ENCODE peak calls at places on chromosomes 12 and 14, in seven cellular contexts. One of them, this sample, is unnamed.

GRCh38 chr12:13610280-13610679 is 371.1 kb downstream of the GRIN2B start:
- DNase-seq in fibroblast of lung: no peak
- DNase-seq in occipital lobe: no peak
- DNase-seq in iPS-NIHi11: no peak
- DNase-seq in stimulated activated CD4-positive, alpha-beta T cell treated with anti-CD3 and anti-CD28 coated beads, Interleukin-1b, Interleukin-23, amount 100 ng/mL, for 24 hours: no peak
- DNase-seq in AG09309: no peak
- DNase-seq in Kasumi-1: no peak
- DNase-seq in this sample: no peak

GRCh38 chr14:23561873-23562821 is 5.4 kb downstream of the AP1G2 start:
- DNase-seq in fibroblast of lung: peak; percentile 37
- DNase-seq in occipital lobe: no peak
- DNase-seq in iPS-NIHi11: no peak
- DNase-seq in stimulated activated CD4-positive, alpha-beta T cell treated with anti-CD3 and anti-CD28 coated beads, Interleukin-1b, Interleukin-23, amount 100 ng/mL, for 24 hours: no peak
- DNase-seq in AG09309: no peak
- DNase-seq in Kasumi-1: no peak
- DNase-seq in this sample: peak; percentile 44

GRCh38 chr14:53226553-53226952 is 73.4 kb upstream of the DDHD1 start:
- DNase-seq in fibroblast of lung: peak; percentile 65
- DNase-seq in occipital lobe: no peak
- DNase-seq in iPS-NIHi11: no peak
- DNase-seq in stimulated activated CD4-positive, alpha-beta T cell treated with anti-CD3 and anti-CD28 coated beads, Interleukin-1b, Interleukin-23, amount 100 ng/mL, for 24 hours: no peak
- DNase-seq in AG09309: no peak
- DNase-seq in Kasumi-1: no peak
- DNase-seq in this sample: no peak

GRCh38 chr12:50017653-50018052 is 7.6 kb downstream of the RACGAP1 start:
- DNase-seq in fibroblast of lung: peak; percentile 93
- DNase-seq in occipital lobe: no peak
- DNase-seq in iPS-NIHi11: no peak
- DNase-seq in stimulated activated CD4-positive, alpha-beta T cell treated with anti-CD3 and anti-CD28 coated beads, Interleukin-1b, Interleukin-23, amount 100 ng/mL, for 24 hours: no peak
- DNase-seq in AG09309: peak; percentile 52
- DNase-seq in Kasumi-1: no peak
- DNase-seq in this sample: no peak

GRCh38 chr12:1805441-1806081 is 14.8 kb upstream of the LRTM2 start:
- DNase-seq in fibroblast of lung: no peak
- DNase-seq in occipital lobe: no peak
- DNase-seq in iPS-NIHi11: no peak
- DNase-seq in stimulated activated CD4-positive, alpha-beta T cell treated with anti-CD3 and anti-CD28 coated beads, Interleukin-1b, Interleukin-23, amount 100 ng/mL, for 24 hours: no peak
- DNase-seq in AG09309: no peak
- DNase-seq in Kasumi-1: no peak
- DNase-seq in this sample: no peak

GRCh38 chr12:132872975-132873421 is 14.4 kb downstream of the CHFR start:
- DNase-seq in fibroblast of lung: no peak
- DNase-seq in occipital lobe: no peak
- DNase-seq in iPS-NIHi11: no peak
- DNase-seq in stimulated activated CD4-positive, alpha-beta T cell treated with anti-CD3 and anti-CD28 coated beads, Interleukin-1b, Interleukin-23, amount 100 ng/mL, for 24 hours: no peak
- DNase-seq in AG09309: no peak
- DNase-seq in Kasumi-1: no peak
- DNase-seq in this sample: no peak

GRCh38 chr14:85336257-85336656 is 193.7 kb upstream of the FLRT2 start:
- DNase-seq in fibroblast of lung: no peak
- DNase-seq in occipital lobe: no peak
- DNase-seq in iPS-NIHi11: no peak
- DNase-seq in stimulated activated CD4-positive, alpha-beta T cell treated with anti-CD3 and anti-CD28 coated beads, Interleukin-1b, Interleukin-23, amount 100 ng/mL, for 24 hours: no peak
- DNase-seq in AG09309: no peak
- DNase-seq in Kasumi-1: no peak
- DNase-seq in this sample: no peak

GRCh38 chr12:108773798-108774788 is 42.8 kb upstream of the CORO1C start:
- DNase-seq in fibroblast of lung: peak; percentile 85
- DNase-seq in occipital lobe: peak; percentile 84
- DNase-seq in iPS-NIHi11: no peak
- DNase-seq in stimulated activated CD4-positive, alpha-beta T cell treated with anti-CD3 and anti-CD28 coated beads, Interleukin-1b, Interleukin-23, amount 100 ng/mL, for 24 hours: no peak
- DNase-seq in AG09309: peak; percentile 23
- DNase-seq in Kasumi-1: peak; percentile 27
- DNase-seq in this sample: peak; percentile 85

GRCh38 chr12:131733874-131734273 is 23.0 kb downstream of the SFSWAP start:
- DNase-seq in fibroblast of lung: no peak
- DNase-seq in occipital lobe: no peak
- DNase-seq in iPS-NIHi11: no peak
- DNase-seq in stimulated activated CD4-positive, alpha-beta T cell treated with anti-CD3 and anti-CD28 coated beads, Interleukin-1b, Interleukin-23, amount 100 ng/mL, for 24 hours: no peak
- DNase-seq in AG09309: no peak
- DNase-seq in Kasumi-1: no peak
- DNase-seq in this sample: no peak

GRCh38 chr12:65305346-65305950 is 27.0 kb downstream of the MSRB3 start:
- DNase-seq in fibroblast of lung: peak; percentile 47
- DNase-seq in occipital lobe: no peak
- DNase-seq in iPS-NIHi11: no peak
- DNase-seq in stimulated activated CD4-positive, alpha-beta T cell treated with anti-CD3 and anti-CD28 coated beads, Interleukin-1b, Interleukin-23, amount 100 ng/mL, for 24 hours: no peak
- DNase-seq in AG09309: no peak
- DNase-seq in Kasumi-1: no peak
- DNase-seq in this sample: no peak